ENCODE peak calls at places on chromosomes 16 and 17, in seven cellular contexts. X, C, S, D, J, F and I are unnamed samples.
A peak's percentile ranks its signal among the peaks of the same experiment; 100 is the strongest.

GRCh38 chr17:36602030-36602737 is 801 bp downstream of the MRM1 start:
- DNase-seq in X (no peak), C (peak; percentile 30), S (no peak), D (peak; percentile 5), J (no peak), F (no peak), I (peak; percentile 42)

GRCh38 chr16:8721693-8722348 is 47.4 kb downstream of the ABAT start:
- DNase-seq in X (no peak), C (no peak), S (no peak), D (no peak), J (no peak), F (no peak), I (peak; percentile 27)

GRCh38 chr17:15285466-15285865 is 20.3 kb upstream of the PMP22 start:
- DNase-seq in X (no peak), C (no peak), S (no peak), D (no peak), J (no peak), F (no peak), I (no peak)

GRCh38 chr17:34980353-34980680 is at the start of gene LIG3:
- DNase-seq in X (peak; percentile 92), C (peak; percentile 94), S (peak; percentile 93), D (peak; percentile 92), J (peak; percentile 95), F (peak; percentile 95), I (peak; percentile 96)

GRCh38 chr16:56270828-56271227 is 79.5 kb downstream of the GNAO1 start:
- DNase-seq in X (no peak), C (no peak), S (no peak), D (no peak), J (peak; percentile 66), F (no peak), I (no peak)

GRCh38 chr17:2025220-2025621 is at the start of gene RTN4RL1:
- DNase-seq in X (no peak), C (peak; percentile 45), S (peak; percentile 72), D (peak; percentile 76), J (peak; percentile 76), F (peak; percentile 85), I (peak; percentile 81)

GRCh38 chr17:79038545-79039135 is 14.7 kb downstream of the C1QTNF1 start:
- DNase-seq in X (no peak), C (peak; percentile 99), S (no peak), D (no peak), J (no peak), F (no peak), I (no peak)

GRCh38 chr17:27810211-27810901 is 10.0 kb upstream of the NOS2 start:
- DNase-seq in X (peak; percentile 20), C (no peak), S (no peak), D (no peak), J (no peak), F (no peak), I (no peak)

GRCh38 chr16:4409081-4409932 is 7.1 kb downstream of the CORO7 start:
- DNase-seq in X (no peak), C (no peak), S (no peak), D (no peak), J (no peak), F (no peak), I (no peak)

GRCh38 chr16:66703359-66704215 is 7.0 kb upstream of the CMTM4 start:
- DNase-seq in X (no peak), C (no peak), S (no peak), D (no peak), J (no peak), F (no peak), I (no peak)

GRCh38 chr16:54156349-54156748 is 130.2 kb downstream of the IRX3 start:
- DNase-seq in X (no peak), C (no peak), S (no peak), D (no peak), J (no peak), F (no peak), I (no peak)

GRCh38 chr16:29312835-29313558 is 93.5 kb downstream of the NPIPB11 start:
- DNase-seq in X (no peak), C (no peak), S (peak; percentile 63), D (no peak), J (no peak), F (no peak), I (peak; percentile 22)

GRCh38 chr16:85354623-85355514 is 242.6 kb upstream of the CIBAR2 start:
- DNase-seq in X (no peak), C (peak; percentile 29), S (peak; percentile 75), D (no peak), J (peak; percentile 70), F (no peak), I (no peak)

GRCh38 chr17:7932949-7933348 is 943 bp downstream of the CNTROB start:
- DNase-seq in X (no peak), C (peak; percentile 72), S (peak; percentile 38), D (no peak), J (no peak), F (peak; percentile 53), I (peak; percentile 67)

GRCh38 chr17:670286-670685 is 44.4 kb downstream of the VPS53 start:
- DNase-seq in X (no peak), C (no peak), S (no peak), D (no peak), J (no peak), F (no peak), I (no peak)

GRCh38 chr16:21277927-21278706 is at the start of gene CRYM:
- DNase-seq in X (peak; percentile 49), C (peak; percentile 31), S (peak; percentile 79), D (peak; percentile 32), J (peak; percentile 79), F (no peak), I (peak; percentile 88)

GRCh38 chr16:87163637-87164036 is 153.6 kb downstream of the C16orf95 start:
- DNase-seq in X (no peak), C (peak; percentile 34), S (no peak), D (no peak), J (no peak), F (no peak), I (no peak)

GRCh38 chr16:12239953-12240485 is 263.5 kb downstream of the SNX29 start:
- DNase-seq in X (no peak), C (peak; percentile 76), S (no peak), D (no peak), J (no peak), F (no peak), I (no peak)

GRCh38 chr16:53872248-53873221 is 168.6 kb downstream of the FTO start:
- DNase-seq in X (no peak), C (peak; percentile 75), S (no peak), D (no peak), J (no peak), F (no peak), I (no peak)

GRCh38 chr16:66287416-66287815 is 79.1 kb upstream of the CDH5 start:
- DNase-seq in X (no peak), C (no peak), S (no peak), D (no peak), J (peak; percentile 8), F (no peak), I (no peak)

GRCh38 chr17:60371818-60372510 is 20.0 kb downstream of the USP32 start:
- DNase-seq in X (no peak), C (no peak), S (no peak), D (no peak), J (no peak), F (no peak), I (no peak)

GRCh38 chr17:64457156-64457555 is 8.2 kb downstream of the MILR1 start:
- DNase-seq in X (no peak), C (peak; percentile 53), S (no peak), D (no peak), J (no peak), F (no peak), I (no peak)

GRCh38 chr16:72840591-72841381 is 207.1 kb downstream of the ZFHX3 start:
- DNase-seq in X (no peak), C (peak; percentile 28), S (no peak), D (no peak), J (no peak), F (no peak), I (no peak)

GRCh38 chr17:58338907-58339774 is 10.5 kb upstream of the TSPOAP1 start:
- DNase-seq in X (peak; percentile 91), C (peak; percentile 64), S (peak; percentile 56), D (no peak), J (no peak), F (peak; percentile 61), I (peak; percentile 26)

GRCh38 chr17:4313482-4314114 is 49.8 kb upstream of the ANKFY1 start:
- DNase-seq in X (no peak), C (peak; percentile 17), S (no peak), D (no peak), J (no peak), F (no peak), I (no peak)

GRCh38 chr16:12771341-12771798 is 32.3 kb downstream of the CPPED1 start:
- DNase-seq in X (no peak), C (peak; percentile 26), S (no peak), D (no peak), J (peak; percentile 90), F (no peak), I (no peak)

GRCh38 chr16:85164838-85165516 is 52.7 kb upstream of the CIBAR2 start:
- DNase-seq in X (no peak), C (no peak), S (no peak), D (no peak), J (no peak), F (no peak), I (no peak)

GRCh38 chr17:55664287-55664686 is 58.4 kb downstream of the TMEM100 start:
- DNase-seq in X (peak; percentile 15), C (no peak), S (no peak), D (no peak), J (no peak), F (no peak), I (no peak)

GRCh38 chr17:73595068-73595865 is 49.0 kb downstream of the SDK2 start:
- DNase-seq in X (peak; percentile 42), C (no peak), S (peak; percentile 69), D (peak; percentile 29), J (no peak), F (no peak), I (peak; percentile 64)

GRCh38 chr17:78341559-78342437 is 18.1 kb downstream of the SOCS3 start:
- DNase-seq in X (no peak), C (peak; percentile 82), S (peak; percentile 83), D (no peak), J (peak; percentile 79), F (no peak), I (peak; percentile 90)

GRCh38 chr16:89350701-89351380 is 133.3 kb downstream of the ZNF778 start:
- DNase-seq in X (no peak), C (no peak), S (no peak), D (no peak), J (no peak), F (peak; percentile 36), I (no peak)

GRCh38 chr17:45127209-45127582 is 5.1 kb downstream of the PLCD3 start:
- DNase-seq in X (no peak), C (no peak), S (no peak), D (no peak), J (no peak), F (peak; percentile 43), I (no peak)

GRCh38 chr17:7440113-7440822 is 956 bp downstream of the FGF11 start:
- DNase-seq in X (no peak), C (peak; percentile 12), S (peak; percentile 70), D (peak; percentile 12), J (peak; percentile 62), F (peak; percentile 61), I (peak; percentile 73)

GRCh38 chr17:31369266-31369665 is 22.2 kb upstream of the RAB11FIP4 start:
- DNase-seq in X (no peak), C (no peak), S (no peak), D (no peak), J (no peak), F (no peak), I (no peak)